ENCODE peak calls at places on chromosome 17, in eight cellular contexts. One of them, this sample, is unnamed.

GRCh38 chr17:74730491-74731346 is 6.3 kb upstream of the RAB37 start:
- DNase-seq in spleen: peak; percentile 85
- DNase-seq in body of pancreas: no peak
- DNase-seq in PC-3: peak; percentile 53
- DNase-seq in HCT116: no peak
- DNase-seq in A549: no peak
- DNase-seq in OCI-LY7: no peak
- DNase-seq in stomach: no peak
- DNase-seq in this sample: no peak

GRCh38 chr17:70270554-70270953 is 101.2 kb downstream of the KCNJ2 start:
- DNase-seq in PC-3: no peak
- DNase-seq in A549: no peak
- DNase-seq in stomach: no peak
- DNase-seq in body of pancreas: no peak
- DNase-seq in OCI-LY7: no peak
- DNase-seq in spleen: no peak
- DNase-seq in HCT116: no peak
- DNase-seq in this sample: no peak

GRCh38 chr17:57588086-57588485 is 157.0 kb downstream of the CCDC182 start:
- DNase-seq in stomach: no peak
- DNase-seq in spleen: peak; percentile 67
- DNase-seq in OCI-LY7: no peak
- DNase-seq in body of pancreas: no peak
- DNase-seq in HCT116: no peak
- DNase-seq in PC-3: no peak
- DNase-seq in A549: no peak
- DNase-seq in this sample: no peak

GRCh38 chr17:63973247-63973646 is 529 bp upstream of the SCN4A start:
- DNase-seq in A549: no peak
- DNase-seq in PC-3: no peak
- DNase-seq in stomach: no peak
- DNase-seq in OCI-LY7: no peak
- DNase-seq in spleen: no peak
- DNase-seq in HCT116: no peak
- DNase-seq in body of pancreas: no peak
- DNase-seq in this sample: no peak

GRCh38 chr17:76659928-76660614 is 16.5 kb upstream of the ST6GALNAC1 start:
- DNase-seq in OCI-LY7: no peak
- DNase-seq in spleen: no peak
- DNase-seq in A549: no peak
- DNase-seq in stomach: no peak
- DNase-seq in PC-3: peak; percentile 50
- DNase-seq in HCT116: no peak
- DNase-seq in body of pancreas: no peak
- DNase-seq in this sample: peak; percentile 15

GRCh38 chr17:7885357-7886226 is 3.0 kb upstream of the CHD3 start:
- DNase-seq in spleen: peak; percentile 88
- DNase-seq in PC-3: peak; percentile 29
- DNase-seq in A549: peak; percentile 73
- DNase-seq in stomach: peak; percentile 39
- DNase-seq in body of pancreas: peak; percentile 48
- DNase-seq in OCI-LY7: peak; percentile 68
- DNase-seq in HCT116: no peak
- DNase-seq in this sample: no peak

GRCh38 chr17:47207143-47208067 is 1.7 kb upstream of the MYL4 start:
- DNase-seq in HCT116: no peak
- DNase-seq in spleen: no peak
- DNase-seq in stomach: no peak
- DNase-seq in body of pancreas: no peak
- DNase-seq in A549: no peak
- DNase-seq in PC-3: no peak
- DNase-seq in OCI-LY7: peak; percentile 53
- DNase-seq in this sample: no peak

GRCh38 chr17:79921411-79922160 is 82.3 kb upstream of the CBX4 start:
- DNase-seq in OCI-LY7: no peak
- DNase-seq in stomach: no peak
- DNase-seq in A549: no peak
- DNase-seq in spleen: no peak
- DNase-seq in PC-3: no peak
- DNase-seq in HCT116: no peak
- DNase-seq in body of pancreas: no peak
- DNase-seq in this sample: no peak

GRCh38 chr17:44170499-44171201 is at the start of gene ASB16:
- DNase-seq in HCT116: no peak
- DNase-seq in OCI-LY7: no peak
- DNase-seq in body of pancreas: peak; percentile 57
- DNase-seq in spleen: no peak
- DNase-seq in stomach: peak; percentile 56
- DNase-seq in A549: no peak
- DNase-seq in PC-3: no peak
- DNase-seq in this sample: no peak

GRCh38 chr17:31877341-31877740 is 18.3 kb upstream of the COPRS start:
- DNase-seq in PC-3: no peak
- DNase-seq in spleen: no peak
- DNase-seq in body of pancreas: no peak
- DNase-seq in OCI-LY7: no peak
- DNase-seq in A549: no peak
- DNase-seq in stomach: no peak
- DNase-seq in HCT116: no peak
- DNase-seq in this sample: no peak

GRCh38 chr17:77049440-77049839 is 91.3 kb upstream of the SEC14L1 start:
- DNase-seq in stomach: no peak
- DNase-seq in spleen: no peak
- DNase-seq in body of pancreas: no peak
- DNase-seq in A549: no peak
- DNase-seq in OCI-LY7: peak; percentile 37
- DNase-seq in HCT116: peak; percentile 24
- DNase-seq in PC-3: no peak
- DNase-seq in this sample: no peak

GRCh38 chr17:8776861-8777260 is 18.5 kb upstream of the SPDYE4 start:
- DNase-seq in A549: no peak
- DNase-seq in body of pancreas: no peak
- DNase-seq in PC-3: no peak
- DNase-seq in OCI-LY7: no peak
- DNase-seq in stomach: no peak
- DNase-seq in spleen: no peak
- DNase-seq in HCT116: no peak
- DNase-seq in this sample: no peak

GRCh38 chr17:9364837-9365430 is 210.7 kb downstream of the STX8 start:
- DNase-seq in HCT116: no peak
- DNase-seq in A549: no peak
- DNase-seq in body of pancreas: no peak
- DNase-seq in OCI-LY7: no peak
- DNase-seq in spleen: no peak
- DNase-seq in stomach: no peak
- DNase-seq in PC-3: no peak
- DNase-seq in this sample: no peak

GRCh38 chr17:34997355-34997862 is 17.1 kb downstream of the LIG3 start:
- DNase-seq in spleen: no peak
- DNase-seq in PC-3: peak; percentile 12
- DNase-seq in body of pancreas: peak; percentile 45
- DNase-seq in stomach: peak; percentile 88
- DNase-seq in A549: no peak
- DNase-seq in OCI-LY7: no peak
- DNase-seq in HCT116: no peak
- DNase-seq in this sample: no peak

GRCh38 chr17:14068542-14069250 is 608 bp upstream of the COX10 start:
- DNase-seq in spleen: no peak
- DNase-seq in stomach: no peak
- DNase-seq in body of pancreas: no peak
- DNase-seq in OCI-LY7: peak; percentile 10
- DNase-seq in HCT116: no peak
- DNase-seq in A549: no peak
- DNase-seq in PC-3: peak; percentile 26
- DNase-seq in this sample: no peak

GRCh38 chr17:14926526-14927122 is 338.5 kb downstream of the PMP22 start:
- DNase-seq in stomach: peak; percentile 42
- DNase-seq in HCT116: peak; percentile 29
- DNase-seq in spleen: no peak
- DNase-seq in body of pancreas: peak; percentile 69
- DNase-seq in A549: peak; percentile 36
- DNase-seq in PC-3: peak; percentile 83
- DNase-seq in OCI-LY7: peak; percentile 81
- DNase-seq in this sample: peak; percentile 51

GRCh38 chr17:81959362-81960129 is 1.4 kb downstream of the NOTUM start:
- DNase-seq in body of pancreas: peak; percentile 75
- DNase-seq in stomach: peak; percentile 84
- DNase-seq in PC-3: peak; percentile 59
- DNase-seq in A549: peak; percentile 55
- DNase-seq in HCT116: no peak
- DNase-seq in OCI-LY7: peak; percentile 83
- DNase-seq in spleen: peak; percentile 95
- DNase-seq in this sample: peak; percentile 41

GRCh38 chr17:45087978-45088377 is 26.9 kb downstream of the NMT1 start:
- DNase-seq in PC-3: no peak
- DNase-seq in stomach: no peak
- DNase-seq in OCI-LY7: no peak
- DNase-seq in body of pancreas: no peak
- DNase-seq in spleen: peak; percentile 32
- DNase-seq in HCT116: no peak
- DNase-seq in A549: no peak
- DNase-seq in this sample: no peak

GRCh38 chr17:41518031-41518430 is 659 bp downstream of the KRT15 start:
- DNase-seq in body of pancreas: no peak
- DNase-seq in spleen: no peak
- DNase-seq in stomach: no peak
- DNase-seq in A549: no peak
- DNase-seq in HCT116: no peak
- DNase-seq in OCI-LY7: no peak
- DNase-seq in PC-3: no peak
- DNase-seq in this sample: no peak

GRCh38 chr17:39563476-39563875 is 44.2 kb downstream of the NEUROD2 start:
- DNase-seq in stomach: no peak
- DNase-seq in A549: no peak
- DNase-seq in OCI-LY7: no peak
- DNase-seq in PC-3: no peak
- DNase-seq in spleen: no peak
- DNase-seq in body of pancreas: no peak
- DNase-seq in HCT116: no peak
- DNase-seq in this sample: no peak

GRCh38 chr17:4179071-4179470 is 36.1 kb downstream of the CYB5D2 start:
- DNase-seq in A549: no peak
- DNase-seq in PC-3: no peak
- DNase-seq in OCI-LY7: no peak
- DNase-seq in body of pancreas: no peak
- DNase-seq in spleen: no peak
- DNase-seq in stomach: no peak
- DNase-seq in HCT116: no peak
- DNase-seq in this sample: no peak
- H3K27ac ChIP-seq in A549: no peak overlapping the region
- H3K27ac ChIP-seq in PC-3: no peak overlapping the region
- H3K27ac ChIP-seq in OCI-LY7: no peak overlapping the region
- H3K27ac ChIP-seq in body of pancreas: no peak overlapping the region
- H3K27ac ChIP-seq in spleen: no peak overlapping the region
- H3K27ac ChIP-seq in stomach: no peak overlapping the region
- H3K27ac ChIP-seq in HCT116: no peak overlapping the region
- H3K27ac ChIP-seq in this sample: no peak overlapping the region

GRCh38 chr17:19260958-19261357 is 23.8 kb downstream of the EPN2 start:
- DNase-seq in spleen: peak; percentile 20
- DNase-seq in HCT116: peak; percentile 10
- DNase-seq in A549: no peak
- DNase-seq in OCI-LY7: no peak
- DNase-seq in PC-3: peak; percentile 66
- DNase-seq in stomach: no peak
- DNase-seq in body of pancreas: no peak
- DNase-seq in this sample: peak; percentile 43
- TF ChIP-seq CTCF in spleen: no peak
- TF ChIP-seq CTCF in HCT116: peak; percentile 41
- TF ChIP-seq CTCF in A549: no peak
- TF ChIP-seq CTCF in OCI-LY7: no peak
- TF ChIP-seq CTCF in PC-3: peak; percentile 61
- TF ChIP-seq CTCF in stomach: no peak
- TF ChIP-seq CTCF in body of pancreas: no peak
- TF ChIP-seq CTCF in this sample: no peak

DNA sequence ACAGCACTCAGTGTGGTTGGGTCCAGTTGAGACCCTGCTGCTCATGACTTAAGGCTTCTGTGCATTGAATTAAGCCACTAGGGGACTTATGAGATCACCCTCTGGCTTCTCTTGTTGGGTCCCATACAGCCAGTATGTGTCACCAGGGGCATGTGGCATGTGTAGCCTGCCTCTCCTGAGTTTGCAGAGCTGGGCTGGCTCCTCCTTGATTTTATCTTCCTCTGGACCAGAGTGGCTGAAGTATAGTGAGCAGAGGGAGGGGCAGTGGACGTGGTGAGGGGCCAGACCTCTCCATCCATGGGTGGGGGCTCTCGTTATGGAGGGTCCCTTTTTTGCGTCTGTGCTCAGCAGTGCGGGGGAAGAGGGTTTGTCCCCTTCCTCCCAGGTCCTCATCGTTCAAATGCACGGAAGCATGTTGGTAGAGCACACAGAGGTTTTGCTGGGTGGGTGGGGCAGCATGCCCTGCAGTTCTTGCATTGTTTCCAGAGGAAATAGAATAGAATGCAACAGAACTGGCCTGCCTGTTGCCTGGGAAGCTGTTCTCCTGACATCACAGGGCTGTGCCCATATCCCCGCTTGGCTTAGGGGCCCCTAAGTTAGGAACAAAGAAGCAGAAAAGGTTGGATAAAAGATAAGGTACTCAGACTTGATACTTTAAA is 77.4 kb downstream of the SPECC1 start:
- DNase-seq in spleen: no peak
- DNase-seq in body of pancreas: no peak
- DNase-seq in stomach: no peak
- DNase-seq in PC-3: peak; percentile 22
- DNase-seq in HCT116: no peak
- DNase-seq in OCI-LY7: no peak
- DNase-seq in A549: no peak
- DNase-seq in this sample: no peak
- H3K27ac ChIP-seq in spleen: no peak overlapping the region
- H3K27ac ChIP-seq in body of pancreas: no peak overlapping the region
- H3K27ac ChIP-seq in stomach: no peak overlapping the region
- H3K27ac ChIP-seq in PC-3: no peak overlapping the region
- H3K27ac ChIP-seq in HCT116: no peak overlapping the region
- H3K27ac ChIP-seq in OCI-LY7: no peak overlapping the region
- H3K27ac ChIP-seq in A549: peak overlapping the region; percentile 12
- H3K27ac ChIP-seq in this sample: no peak overlapping the region

DNA sequence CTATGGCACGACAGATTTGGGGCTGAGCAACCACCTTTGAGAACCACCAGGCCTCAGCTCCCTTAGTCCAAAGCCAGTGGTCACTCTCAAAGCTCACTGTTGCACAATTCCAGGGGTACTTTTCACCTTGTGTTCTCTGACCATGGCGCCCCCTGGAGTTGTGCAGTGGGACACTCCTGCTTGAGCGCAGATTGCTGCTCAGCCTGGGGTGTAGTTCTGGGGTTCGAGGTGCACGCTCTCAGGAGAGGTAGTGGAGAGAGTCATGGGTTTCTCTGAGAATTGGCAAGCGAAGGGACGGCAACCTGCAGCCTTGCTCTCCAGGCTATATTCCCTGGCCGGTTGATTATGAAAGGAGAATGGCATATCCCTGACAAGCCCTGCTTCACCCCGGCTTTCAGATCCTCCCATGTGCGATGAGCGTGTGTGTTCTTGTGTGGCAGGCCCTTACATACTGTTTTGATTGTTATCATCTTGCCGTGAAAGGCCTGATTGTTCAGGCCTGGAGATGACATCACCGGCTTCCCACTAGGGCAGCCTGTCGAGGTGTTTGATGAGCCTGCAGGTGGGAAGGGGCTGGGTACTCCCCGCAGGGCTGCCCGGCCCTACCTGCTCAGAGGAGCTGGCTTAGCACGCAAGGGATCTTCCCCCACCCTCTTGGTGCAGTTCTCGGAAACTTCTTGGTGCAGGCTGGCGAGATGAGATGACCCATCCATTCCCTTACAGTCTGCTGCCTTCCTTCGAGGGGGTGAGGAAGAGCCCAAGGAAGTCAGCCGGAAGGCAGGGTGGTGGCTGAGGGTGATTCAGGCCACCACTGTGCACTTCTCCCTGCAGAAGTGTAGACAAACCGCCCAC is 431.2 kb downstream of the SLC39A11 start:
- DNase-seq in body of pancreas: peak; percentile 36
- DNase-seq in PC-3: peak; percentile 91
- DNase-seq in spleen: no peak
- DNase-seq in HCT116: peak; percentile 97
- DNase-seq in A549: no peak
- DNase-seq in OCI-LY7: no peak
- DNase-seq in stomach: no peak
- DNase-seq in this sample: peak; percentile 68
- TF ChIP-seq CTCF in body of pancreas: peak; percentile 11
- TF ChIP-seq CTCF in PC-3: peak; percentile 81
- TF ChIP-seq CTCF in spleen: no peak
- TF ChIP-seq CTCF in HCT116: peak; percentile 99
- TF ChIP-seq CTCF in A549: peak; percentile 23
- TF ChIP-seq CTCF in OCI-LY7: peak; percentile 51
- TF ChIP-seq CTCF in stomach: no peak
- TF ChIP-seq CTCF in this sample: no peak